ENCODE peak calls at places on chromosomes 5 and 9, in eight cellular contexts. C, H, W, E, O, N, D and J are unnamed samples.

GRCh38 chr5:91049800-91050199 is 333.3 kb downstream of the ARRDC3 start:
- DNase-seq in O (no peak), E (no peak), C (no peak), W (no peak), H (no peak), N (no peak), D (no peak), J (no peak)

GRCh38 chr9:132937463-132937901 is 6.9 kb downstream of the TSC1 start:
- DNase-seq in C (no peak), D (no peak), N (no peak), E (no peak), W (no peak), H (no peak), O (no peak), J (no peak)

GRCh38 chr9:100759166-100759565 is 181.3 kb downstream of the CAVIN4 start:
- DNase-seq in W (no peak), E (no peak), O (no peak), N (no peak), D (no peak), C (no peak), H (no peak), J (no peak)

GRCh38 chr9:19411316-19411715 is 2.5 kb downstream of the ACER2 start:
- DNase-seq in W (no peak), H (no peak), O (no peak), E (no peak), C (no peak), N (no peak), D (no peak), J (no peak)

GRCh38 chr5:56457887-56458451 is 224.8 kb upstream of the ANKRD55 start:
- DNase-seq in W (peak), D (no peak), O (no peak), N (no peak), H (peak), C (no peak), E (no peak), J (no peak)

GRCh38 chr9:127865645-127866464 is 11.4 kb upstream of the ENG start:
- DNase-seq in H (no peak), D (no peak), E (no peak), W (no peak), O (no peak), C (peak), N (no peak), J (no peak)

GRCh38 chr5:1330146-1330846 is 14.6 kb downstream of the CLPTM1L start:
- DNase-seq in C (no peak), O (no peak), E (peak), D (no peak), N (peak), W (no peak), H (no peak), J (no peak)

GRCh38 chr5:6359941-6360683 is 18.2 kb downstream of the MED10 start:
- DNase-seq in D (no peak), C (peak), N (peak), W (no peak), H (no peak), O (no peak), E (no peak), J (no peak)

GRCh38 chr5:123454236-123454911 is 31.2 kb upstream of the CEP120 start:
- DNase-seq in H (no peak), D (no peak), W (no peak), N (no peak), O (no peak), C (no peak), E (no peak), J (no peak)